ENCODE peak calls at places on chromosome 14, in ten cellular contexts. Z is stomach, Q is K562, R is foreskin fibroblast, B is A673, G is upper lobe of right lung, Y is PC-3, D is Peyer's patch, M is type B pancreatic cell, K is BE2C. T is an unnamed sample.

GRCh38 chr14:34665785-34666425 is 36.0 kb upstream of the SNX6 start:
- DNase-seq in Z (no peak), Q (no peak), R (peak), B (peak), G (no peak), Y (peak), D (peak), M (no peak), K (no peak), T (no peak)

GRCh38 chr14:56854325-56854724 is 44.0 kb upstream of the OTX2 start:
- DNase-seq in Z (no peak), Q (no peak), R (no peak), B (no peak), G (no peak), Y (no peak), D (no peak), M (no peak), K (no peak), T (no peak)

GRCh38 chr14:95300002-95300696 is 19.6 kb downstream of the CLMN start:
- DNase-seq in Z (no peak), Q (no peak), R (no peak), B (no peak), G (no peak), Y (no peak), D (no peak), M (no peak), K (no peak), T (no peak)

GRCh38 chr14:24436355-24437019 is 6.1 kb downstream of the SDR39U1 start:
- DNase-seq in Z (no peak), Q (peak), R (peak), B (peak), G (no peak), Y (peak), D (no peak), M (no peak), K (peak), T (no peak)

GRCh38 chr14:51539571-51540037 is 112.1 kb upstream of the FRMD6 start:
- DNase-seq in Z (no peak), Q (no peak), R (peak), B (no peak), G (no peak), Y (peak), D (no peak), M (no peak), K (no peak), T (no peak)

GRCh38 chr14:21244546-21244945 is 24.7 kb downstream of the HNRNPC start:
- DNase-seq in Z (no peak), Q (no peak), R (no peak), B (no peak), G (no peak), Y (no peak), D (no peak), M (no peak), K (no peak), T (no peak)

GRCh38 chr14:70640938-70641547 is 673 bp upstream of the TTC9 start:
- DNase-seq in Z (peak), Q (no peak), R (peak), B (no peak), G (peak), Y (peak), D (peak), M (no peak), K (peak), T (peak)

GRCh38 chr14:50452979-50453705 is 56.5 kb upstream of the CDKL1 start:
- DNase-seq in Z (no peak), Q (no peak), R (peak), B (no peak), G (no peak), Y (peak), D (no peak), M (no peak), K (no peak), T (no peak)

GRCh38 chr14:80959448-80960006 is 4.1 kb downstream of the TSHR start:
- DNase-seq in Z (no peak), Q (no peak), R (no peak), B (no peak), G (no peak), Y (no peak), D (peak), M (no peak), K (no peak), T (peak)

GRCh38 chr14:101808020-101808641 is 46.6 kb downstream of the PPP2R5C start:
- DNase-seq in Z (no peak), Q (peak), R (no peak), B (no peak), G (no peak), Y (no peak), D (no peak), M (no peak), K (peak), T (no peak)

GRCh38 chr14:57871487-57872080 is 5.7 kb upstream of the SLC35F4 start:
- DNase-seq in Z (no peak), Q (peak), R (peak), B (peak), G (no peak), Y (peak), D (no peak), M (no peak), K (peak), T (no peak)

GRCh38 chr14:100979780-100980179 is 76.3 kb upstream of the RTL1 start:
- DNase-seq in Z (no peak), Q (no peak), R (peak), B (no peak), G (no peak), Y (peak), D (no peak), M (no peak), K (no peak), T (no peak)

GRCh38 chr14:73025544-73025943 is 1.4 kb downstream of the ZFYVE1 start:
- DNase-seq in Z (no peak), Q (no peak), R (peak), B (no peak), G (no peak), Y (peak), D (peak), M (no peak), K (no peak), T (no peak)

GRCh38 chr14:84969501-84969900 is 560.4 kb upstream of the FLRT2 start:
- DNase-seq in Z (no peak), Q (no peak), R (peak), B (no peak), G (no peak), Y (peak), D (no peak), M (no peak), K (no peak), T (no peak)

DNA sequence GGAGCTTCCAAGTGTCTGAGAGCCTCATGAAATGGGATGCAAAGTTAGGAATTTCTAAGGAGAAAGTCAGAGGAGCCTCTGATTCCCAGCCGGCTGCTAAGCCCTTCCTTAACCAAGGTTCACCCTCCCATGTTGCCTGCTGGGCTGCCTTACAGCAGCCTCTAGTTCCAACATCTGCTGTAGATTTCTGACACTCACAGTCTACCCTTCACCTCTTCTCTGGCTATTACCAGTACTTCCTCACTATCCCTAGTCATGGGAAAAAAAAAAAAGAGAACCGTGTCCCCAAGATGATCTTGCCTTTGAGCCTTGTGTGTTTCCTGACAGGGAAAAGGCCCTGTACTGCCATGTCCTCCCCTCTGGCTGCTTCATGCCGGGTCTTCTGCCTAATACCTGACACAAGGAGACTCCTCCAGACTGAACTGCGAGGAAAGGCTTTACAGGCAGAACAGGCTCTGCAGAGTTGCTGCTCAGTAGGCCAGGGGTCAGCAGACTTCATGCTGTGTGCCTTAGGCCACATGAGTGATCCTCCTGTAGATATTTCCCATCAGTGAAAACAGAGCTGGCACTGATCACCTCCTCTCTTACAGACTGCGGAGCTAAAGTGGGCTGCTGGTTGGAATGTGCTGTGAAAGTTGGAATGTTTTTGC is 46.8 kb downstream of the PRKCH start:
- DNase-seq in Z (no peak), Q (no peak), R (no peak), B (no peak), G (no peak), Y (peak), D (no peak), M (no peak), K (no peak), T (no peak)
- TF ChIP-seq CTCF in Z (no peak), Q (no peak), R (no peak), B (no peak), G (no peak), Y (no peak), D (no peak), M (no peak), K (no peak), T (no peak)

GRCh38 chr14:92325835-92326234 is 2.9 kb downstream of the SLC24A4 start:
- DNase-seq in Z (no peak), Q (no peak), R (peak), B (no peak), G (no peak), Y (no peak), D (no peak), M (no peak), K (no peak), T (no peak)
- TF ChIP-seq CTCF in Z (no peak), Q (peak), R (peak), B (no peak), G (no peak), Y (peak), D (no peak), M (no peak), K (no peak), T (no peak)

DNA sequence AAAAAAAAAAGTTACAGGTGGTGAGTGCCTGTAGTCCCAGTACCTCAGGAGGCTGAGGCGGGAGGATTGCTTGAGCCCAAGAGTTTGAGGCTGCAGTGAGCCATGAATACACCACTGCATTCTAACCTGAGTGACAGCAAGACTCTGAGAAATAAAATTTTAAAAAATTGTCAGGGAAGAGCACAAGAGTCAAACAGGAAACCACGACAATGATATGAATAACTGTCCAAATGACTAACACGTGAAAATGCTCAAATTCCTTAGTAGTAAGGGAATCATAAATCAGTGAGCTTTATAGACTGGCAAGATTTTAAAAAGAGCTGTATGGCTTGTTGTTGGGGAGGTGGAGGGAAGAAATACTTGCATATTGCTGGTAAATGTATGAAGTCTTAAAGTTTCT is 12.9 kb upstream of the ASPG start:
- DNase-seq in Z (no peak), Q (no peak), R (no peak), B (no peak), G (no peak), Y (peak), D (no peak), M (no peak), K (no peak), T (no peak)
- TF ChIP-seq CTCF in Z (no peak), Q (no peak), R (no peak), B (no peak), G (no peak), Y (no peak), D (no peak), M (no peak), K (no peak), T (no peak)

DNA sequence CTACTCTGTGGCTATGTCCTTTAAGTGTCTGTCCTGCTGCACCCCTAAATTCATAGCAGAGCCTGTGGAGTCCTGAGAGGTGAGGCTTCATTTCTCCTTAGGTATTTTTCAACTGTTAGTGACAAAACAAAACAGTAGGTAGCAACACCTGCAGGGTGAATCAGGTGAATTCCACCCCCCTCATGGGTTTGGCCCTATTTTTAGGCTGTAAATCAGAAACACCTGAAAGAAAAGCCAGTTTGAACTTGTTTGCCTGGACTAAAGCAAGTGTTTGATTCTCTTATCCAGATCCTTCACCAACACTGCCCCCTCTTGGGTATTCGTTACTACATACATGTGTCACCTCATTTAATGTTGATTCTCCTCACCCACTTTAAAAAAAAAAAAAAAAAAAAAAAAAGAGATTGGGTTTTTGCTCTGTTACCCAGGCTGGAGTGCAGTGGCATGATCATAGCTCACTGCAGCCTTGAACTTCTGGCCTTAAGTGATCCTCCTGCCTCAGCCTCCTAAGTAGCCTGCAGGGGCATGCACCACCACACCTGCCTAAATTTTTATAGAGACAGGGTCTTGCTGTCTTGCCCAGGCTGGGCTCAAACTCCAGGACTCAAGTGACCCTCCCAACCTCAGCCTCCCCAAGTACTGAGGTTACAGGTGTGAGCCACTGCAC is 10.3 kb downstream of the TBPL2 start:
- DNase-seq in Z (no peak), Q (peak), R (peak), B (peak), G (no peak), Y (peak), D (peak), M (no peak), K (peak), T (no peak)
- TF ChIP-seq CTCF in Z (peak), Q (peak), R (peak), B (peak), G (peak), Y (peak), D (peak), M (peak), K (peak), T (no peak)

DNA sequence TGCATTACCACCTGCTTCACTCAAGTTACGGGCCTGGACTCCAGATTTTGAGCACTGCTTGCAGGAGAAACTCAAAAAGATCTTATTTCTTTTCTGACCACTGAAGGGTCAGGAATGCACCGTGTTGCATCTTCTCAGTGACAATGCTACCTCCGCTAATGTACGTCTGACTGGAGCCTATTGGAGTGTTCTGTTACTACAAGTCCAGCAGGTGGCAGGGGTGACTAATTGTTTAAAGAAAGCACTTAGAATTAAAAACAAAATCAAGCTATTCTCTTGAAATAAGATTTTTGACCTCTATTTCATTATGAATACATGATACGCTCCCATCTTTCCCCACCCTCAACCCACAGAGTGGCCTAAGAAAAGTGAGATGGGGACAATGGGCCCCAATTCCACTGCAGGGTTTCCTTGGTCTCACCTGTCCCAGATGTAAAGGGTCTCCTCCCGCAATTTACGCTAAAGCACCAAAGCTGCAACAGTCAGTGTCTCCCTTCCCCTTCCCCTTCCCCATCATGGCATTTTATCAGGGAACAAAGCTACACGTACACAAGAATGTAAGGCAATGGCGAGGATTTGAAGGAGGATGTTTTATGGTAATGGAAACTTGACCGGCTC is 2.2 kb downstream of the TBPL2 start:
- DNase-seq in Z (no peak), Q (peak), R (peak), B (peak), G (no peak), Y (peak), D (peak), M (no peak), K (peak), T (no peak)
- TF ChIP-seq CTCF in Z (peak), Q (peak), R (peak), B (peak), G (peak), Y (peak), D (no peak), M (peak), K (peak), T (no peak)

T was measured in activated B cell treated with CpG ODN at 0.5 μM for 24 hours.